ENCODE peak calls at places on chromosomes 13 and 19, in six cellular contexts. V is Right ventricle myocardium superior; G is naive thymus-derived CD4-positive, alpha-beta T cell; Y is psoas muscle; R is pancreas; Z is aorta. L is an unnamed sample.

GRCh38 chr13:33153421-33154381 is 131.9 kb downstream of the STARD13 start:
- ATAC-seq in Z (peak; percentile 77), R (peak; percentile 14), G (no peak), Y (peak; percentile 40), V (peak; percentile 62), L (no peak)

GRCh38 chr13:113166266-113166665 is 7.8 kb downstream of the PROZ start:
- ATAC-seq in Y (no peak), G (no peak), V (no peak), Z (no peak), R (no peak), L (no peak)

GRCh38 chr19:4795400-4795799 is 3.9 kb downstream of the FEM1A start:
- ATAC-seq in Y (no peak), Z (no peak), G (no peak), V (no peak), R (no peak), L (no peak)

GRCh38 chr13:97659602-97660001 is 225.6 kb downstream of the RAP2A start:
- ATAC-seq in G (no peak), Y (no peak), Z (no peak), V (no peak), R (no peak), L (peak; percentile 85)

GRCh38 chr19:11152318-11153062 is 3.1 kb downstream of the SPC24 start:
- ATAC-seq in G (no peak), V (peak; percentile 71), Z (peak; percentile 66), Y (peak; percentile 53), R (peak; percentile 55), L (peak; percentile 35)

GRCh38 chr19:3784607-3785463 is 1.3 kb downstream of the MATK start:
- ATAC-seq in V (no peak), Y (peak; percentile 26), Z (no peak), G (no peak), R (peak; percentile 15), L (no peak)

GRCh38 chr19:1657632-1658445 is 5.4 kb upstream of the TCF3 start:
- ATAC-seq in R (peak; percentile 9), Y (no peak), Z (no peak), V (no peak), G (no peak), L (no peak)

GRCh38 chr19:10433131-10433536 is 12.8 kb downstream of the PDE4A start:
- ATAC-seq in V (peak; percentile 18), G (no peak), Y (peak; percentile 59), Z (no peak), R (peak; percentile 5), L (no peak)

GRCh38 chr19:6238256-6238642 is 41.5 kb downstream of the MLLT1 start:
- ATAC-seq in G (peak; percentile 47), Z (no peak), Y (no peak), R (no peak), V (no peak), L (no peak)

GRCh38 chr19:30824809-30825208 is 452.6 kb downstream of the ZNF536 start:
- ATAC-seq in Z (no peak), G (no peak), Y (no peak), V (no peak), R (no peak), L (no peak)

GRCh38 chr19:54875506-54875905 is 1.5 kb downstream of the FCAR start:
- ATAC-seq in Z (no peak), V (peak; percentile 25), G (peak; percentile 64), R (no peak), Y (no peak), L (no peak)

GRCh38 chr13:44293908-44294735 is 79.5 kb upstream of the SERP2 start:
- ATAC-seq in Y (peak; percentile 89), Z (peak; percentile 21), R (no peak), V (peak; percentile 54), G (no peak), L (peak; percentile 88)

GRCh38 chr13:32894589-32895001 is 121.6 kb upstream of the KL start:
- ATAC-seq in Y (no peak), G (no peak), V (no peak), R (no peak), Z (no peak), L (no peak)

GRCh38 chr19:5128251-5128931 is 159.5 kb downstream of the KDM4B start:
- ATAC-seq in Z (peak; percentile 79), V (peak; percentile 86), Y (peak; percentile 50), R (peak; percentile 88), G (no peak), L (no peak)

GRCh38 chr13:80168089-80168850 is 172.7 kb downstream of the SPRY2 start:
- ATAC-seq in Z (peak; percentile 44), V (peak; percentile 80), Y (peak; percentile 22), R (no peak), G (peak; percentile 83), L (peak; percentile 85)

GRCh38 chr19:30036154-30037129 is 94.4 kb downstream of the URI1 start:
- ATAC-seq in G (no peak), Y (no peak), V (no peak), Z (no peak), R (no peak), L (no peak)

GRCh38 chr19:12987190-12987589 is 8.1 kb upstream of the NFIX start:
- ATAC-seq in V (no peak), G (no peak), R (no peak), Z (no peak), Y (no peak), L (no peak)

GRCh38 chr13:96044238-96044637 is 9.0 kb downstream of the UGGT2 start:
- ATAC-seq in R (no peak), V (no peak), Y (no peak), G (no peak), Z (no peak), L (no peak)

GRCh38 chr13:25037057-25037813 is 58.7 kb upstream of the PABPC3 start:
- ATAC-seq in Z (peak; percentile 63), R (peak; percentile 87), G (peak; percentile 70), V (peak; percentile 73), Y (peak; percentile 65), L (peak; percentile 99)

GRCh38 chr13:41296879-41297646 is 14.0 kb upstream of the NAA16 start:
- ATAC-seq in Z (no peak), G (no peak), R (no peak), Y (no peak), V (no peak), L (no peak)

GRCh38 chr19:33580645-33581037 is 41.1 kb upstream of the CHST8 start:
- ATAC-seq in V (no peak), Z (no peak), Y (no peak), R (peak; percentile 50), G (no peak), L (no peak)

GRCh38 chr13:45055902-45056648 is 64.2 kb upstream of the GTF2F2 start:
- ATAC-seq in Y (no peak), G (no peak), V (peak; percentile 15), Z (peak; percentile 50), R (no peak), L (peak; percentile 58)

GRCh38 chr19:31280266-31281006 is 68.8 kb downstream of the TSHZ3 start:
- ATAC-seq in V (no peak), Z (no peak), G (no peak), R (no peak), Y (no peak), L (no peak)